ENCODE peak calls at places on chromosome 22, in nine cellular contexts. P, J, B, U, V, F, R, T and K are unnamed samples.

GRCh38 chr22:45564349-45565030 is 61.8 kb downstream of the FBLN1 start:
- DNase-seq in P (no peak), J (no peak), B (no peak), U (peak; percentile 19), V (no peak), F (no peak), R (no peak), T (no peak), K (no peak)

GRCh38 chr22:46829140-46829891 is 66.9 kb downstream of the TBC1D22A start:
- DNase-seq in P (no peak), J (peak; percentile 42), B (no peak), U (peak; percentile 94), V (no peak), F (peak; percentile 89), R (no peak), T (peak; percentile 91), K (peak; percentile 91)

GRCh38 chr22:20083891-20084546 is 4.0 kb downstream of the DGCR8 start:
- DNase-seq in P (no peak), J (no peak), B (no peak), U (no peak), V (no peak), F (no peak), R (no peak), T (no peak), K (no peak)

GRCh38 chr22:29003975-29004646 is 57.5 kb downstream of the C22orf31 start:
- DNase-seq in P (peak; percentile 49), J (peak; percentile 26), B (no peak), U (no peak), V (no peak), F (peak; percentile 25), R (no peak), T (no peak), K (no peak)

GRCh38 chr22:48923909-48924475 is 903.7 kb downstream of the BRD1 start:
- DNase-seq in P (no peak), J (no peak), B (no peak), U (no peak), V (no peak), F (no peak), R (no peak), T (no peak), K (no peak)

GRCh38 chr22:48849513-48849912 is 978.2 kb downstream of the BRD1 start:
- DNase-seq in P (no peak), J (no peak), B (no peak), U (no peak), V (no peak), F (no peak), R (no peak), T (no peak), K (no peak)

GRCh38 chr22:46694423-46695170 is 43.5 kb downstream of the CERK start:
- DNase-seq in P (no peak), J (no peak), B (no peak), U (no peak), V (no peak), F (no peak), R (no peak), T (no peak), K (no peak)

GRCh38 chr22:33438273-33438672 is 380.1 kb upstream of the SYN3 start:
- DNase-seq in P (no peak), J (peak; percentile 99), B (no peak), U (peak; percentile 92), V (no peak), F (peak; percentile 45), R (no peak), T (peak; percentile 62), K (peak; percentile 88)

GRCh38 chr22:49953680-49954344 is 6.8 kb upstream of the PIM3 start:
- DNase-seq in P (no peak), J (no peak), B (no peak), U (no peak), V (no peak), F (no peak), R (peak; percentile 1), T (no peak), K (no peak)

GRCh38 chr22:49457146-49457545 is 370.5 kb downstream of the BRD1 start:
- DNase-seq in P (no peak), J (no peak), B (no peak), U (no peak), V (no peak), F (no peak), R (no peak), T (no peak), K (no peak)

GRCh38 chr22:24418786-24419479 is 8.5 kb upstream of the ADORA2A start:
- DNase-seq in P (no peak), J (no peak), B (no peak), U (no peak), V (no peak), F (no peak), R (no peak), T (no peak), K (no peak)

DNA sequence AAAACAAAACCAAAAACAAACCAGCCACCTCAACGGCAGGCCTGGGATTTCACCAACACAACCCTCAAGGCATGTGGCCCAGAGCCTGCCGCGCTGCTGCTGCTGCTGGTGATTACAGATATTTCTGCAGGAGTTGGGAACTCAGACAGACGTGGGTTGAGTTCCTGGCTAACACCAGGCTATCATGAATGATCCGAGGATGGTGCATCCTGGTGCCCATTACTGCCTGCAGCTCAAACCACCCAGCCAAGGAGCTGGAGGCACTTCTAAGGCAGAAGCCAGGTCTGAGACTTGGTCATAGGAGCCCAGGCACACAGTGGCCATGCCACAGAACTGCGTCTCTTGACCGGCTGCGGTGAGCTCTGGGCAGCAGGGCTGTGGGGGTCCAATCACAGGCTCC is 151.8 kb downstream of the MPPED1 start:
- DNase-seq in P (no peak), J (no peak), B (no peak), U (no peak), V (no peak), F (no peak), R (no peak), T (no peak), K (no peak)
- H3K79me2 ChIP-seq in P (no peaks in the 10 kb centered on the region), J (no peaks in the 10 kb centered on the region), B (no peaks in the 10 kb centered on the region), U (no peaks in the 10 kb centered on the region), V (no peaks in the 10 kb centered on the region), F (no peaks in the 10 kb centered on the region), R (no peaks in the 10 kb centered on the region), T (no peaks in the 10 kb centered on the region), K (no peaks in the 10 kb centered on the region)

GRCh38 chr22:39317756-39318506 is 1.5 kb downstream of the RPL3 start:
- DNase-seq in P (no peak), J (no peak), B (no peak), U (peak; percentile 81), V (no peak), F (no peak), R (no peak), T (peak; percentile 73), K (peak; percentile 40)
- H3K79me2 ChIP-seq in P (peaks cover 62% of the 10 kb centered on the region), J (peaks cover 68% of the 10 kb centered on the region), B (peaks cover 67% of the 10 kb centered on the region), U (peaks cover 63% of the 10 kb centered on the region), V (peaks cover 62% of the 10 kb centered on the region), F (peaks cover 58% of the 10 kb centered on the region), R (peaks cover 63% of the 10 kb centered on the region), T (peaks cover 62% of the 10 kb centered on the region), K (peaks cover 62% of the 10 kb centered on the region)

GRCh38 chr22:25658641-25659040 is 83.3 kb upstream of the MYO18B start:
- DNase-seq in P (no peak), J (no peak), B (no peak), U (peak; percentile 11), V (no peak), F (no peak), R (no peak), T (peak; percentile 20), K (no peak)

GRCh38 chr22:25656724-25657123 is 85.3 kb upstream of the MYO18B start:
- DNase-seq in P (no peak), J (no peak), B (no peak), U (no peak), V (no peak), F (no peak), R (peak; percentile 6), T (no peak), K (no peak)

GRCh38 chr22:25655536-25655935 is 86.5 kb upstream of the MYO18B start:
- DNase-seq in P (no peak), J (no peak), B (no peak), U (no peak), V (no peak), F (no peak), R (no peak), T (no peak), K (no peak)

GRCh38 chr22:25661067-25661466 is 80.9 kb upstream of the MYO18B start:
- DNase-seq in P (no peak), J (no peak), B (no peak), U (peak; percentile 15), V (no peak), F (no peak), R (no peak), T (peak; percentile 60), K (no peak)

GRCh38 chr22:25659413-25659812 is 82.6 kb upstream of the MYO18B start:
- DNase-seq in P (no peak), J (no peak), B (no peak), U (no peak), V (no peak), F (no peak), R (no peak), T (no peak), K (no peak)
- H3K79me2 ChIP-seq in P (no peaks in the 10 kb centered on the region), J (no peaks in the 10 kb centered on the region), B (no peaks in the 10 kb centered on the region), U (no peaks in the 10 kb centered on the region), V (no peaks in the 10 kb centered on the region), F (no peaks in the 10 kb centered on the region), R (no peaks in the 10 kb centered on the region), T (no peaks in the 10 kb centered on the region), K (no peaks in the 10 kb centered on the region)

GRCh38 chr22:41022470-41023298 is 69.7 kb upstream of the EP300 start:
- DNase-seq in P (peak; percentile 91), J (peak; percentile 67), B (peak; percentile 74), U (peak; percentile 93), V (peak; percentile 69), F (peak; percentile 74), R (peak; percentile 91), T (peak; percentile 91), K (no peak)

GRCh38 chr22:41021039-41021654 is 70.0 kb downstream of the RBX1 start:
- DNase-seq in P (peak; percentile 10), J (no peak), B (no peak), U (peak; percentile 32), V (no peak), F (no peak), R (peak; percentile 7), T (no peak), K (no peak)

GRCh38 chr22:41023299-41023623 is 69.1 kb upstream of the EP300 start:
- DNase-seq in P (peak; percentile 21), J (no peak), B (no peak), U (no peak), V (no peak), F (no peak), R (no peak), T (no peak), K (no peak)

DNA sequence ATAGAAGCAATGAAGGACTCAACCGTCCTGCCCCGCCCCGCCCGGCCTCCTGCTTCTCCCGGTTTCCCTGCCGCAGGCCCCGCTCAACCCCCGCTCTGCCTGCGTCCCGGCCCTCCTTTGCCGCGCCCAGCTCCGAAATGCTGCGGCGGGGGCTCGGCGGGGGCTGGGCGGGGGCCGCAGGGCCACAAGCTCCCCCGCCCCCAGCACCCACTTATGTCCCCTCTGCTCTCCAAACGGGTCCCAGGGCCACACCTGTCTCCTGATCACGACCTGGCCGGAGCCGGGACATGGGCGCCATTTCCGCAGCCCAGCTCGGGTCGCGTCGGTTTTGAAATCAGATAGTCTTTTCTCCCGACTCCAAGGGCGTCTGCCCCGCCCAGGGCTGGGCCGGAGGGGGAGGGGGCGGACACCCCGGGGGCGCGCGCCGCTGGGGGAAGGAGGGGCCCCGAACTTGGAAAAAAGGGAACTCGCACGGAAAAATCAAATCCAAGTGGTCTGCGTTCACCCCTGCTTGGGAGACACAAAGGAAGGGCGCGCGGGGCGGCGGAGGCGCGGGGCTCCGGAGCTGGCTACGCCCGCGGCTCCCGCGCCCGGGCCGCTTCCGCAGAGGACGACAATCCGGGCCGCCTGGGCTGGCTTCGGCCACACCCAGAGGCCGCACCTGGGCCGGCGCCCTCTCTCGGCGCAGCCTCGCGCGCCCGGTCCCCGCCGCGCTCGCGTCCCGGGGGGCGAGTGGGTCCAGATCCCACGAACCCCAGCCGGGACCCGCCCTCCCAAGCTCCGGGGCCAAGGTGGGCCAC is 70.5 kb upstream of the EP300 start:
- DNase-seq in P (peak; percentile 76), J (peak; percentile 53), B (peak; percentile 77), U (peak; percentile 81), V (peak; percentile 41), F (peak; percentile 61), R (peak; percentile 69), T (peak; percentile 68), K (no peak)
- H3K79me2 ChIP-seq in P (no peaks in the 10 kb centered on the region), J (no peaks in the 10 kb centered on the region), B (no peaks in the 10 kb centered on the region), U (no peaks in the 10 kb centered on the region), V (peaks cover 7% of the 10 kb centered on the region), F (no peaks in the 10 kb centered on the region), R (no peaks in the 10 kb centered on the region), T (no peaks in the 10 kb centered on the region), K (no peaks in the 10 kb centered on the region)